ENCODE peak calls at places on chromosomes 3 and 15, in five cellular contexts. Y is heart right ventricle, K is thoracic aorta, I is BE2C, T is OCI-LY7. S is an unnamed sample. For H3K4me1 and H3K36me3, the result is how much of the 10 kb centered on the place peaks cover.

GRCh38 chr3:187623285-187623814 is 46.8 kb downstream of the SST start:
- DNase-seq in T (no peak), I (no peak), Y (no peak), K (no peak), S (no peak)

GRCh38 chr3:125481786-125482185 is 38.2 kb downstream of the SNX4 start:
- DNase-seq in Y (no peak), I (no peak), T (no peak), K (no peak), S (no peak)

GRCh38 chr3:15453991-15454625 is 26.7 kb downstream of the EAF1 start:
- DNase-seq in K (no peak), Y (no peak), T (no peak), I (no peak), S (no peak)

GRCh38 chr3:52782412-52783210 is 5.2 kb downstream of the ITIH1 start:
- DNase-seq in I (no peak), Y (no peak), T (no peak), K (no peak), S (no peak)

GRCh38 chr3:149512073-149512782 is 37.7 kb downstream of the TM4SF4 start:
- DNase-seq in Y (peak), I (peak), K (no peak), T (peak), S (no peak)

GRCh38 chr15:27589260-27589659 is 509.9 kb downstream of the OCA2 start:
- DNase-seq in T (no peak), I (no peak), Y (no peak), K (no peak), S (no peak)

GRCh38 chr3:54045416-54045815 is 76.9 kb upstream of the CACNA2D3 start:
- DNase-seq in Y (no peak), T (no peak), I (no peak), K (no peak), S (no peak)

GRCh38 chr15:73978896-73979295 is 13.2 kb downstream of the STOML1 start:
- DNase-seq in K (no peak), T (no peak), I (no peak), Y (no peak), S (no peak)

GRCh38 chr3:115804722-115805121 is 181.4 kb downstream of the GAP43 start:
- DNase-seq in Y (no peak), I (no peak), T (no peak), K (no peak), S (no peak)

GRCh38 chr15:70505971-70506887 is 257.1 kb downstream of the UACA start:
- DNase-seq in T (no peak), K (no peak), I (no peak), Y (no peak), S (no peak)

GRCh38 chr15:91572110-91572509 is 281.4 kb upstream of the SLCO3A1 start:
- DNase-seq in I (peak), T (no peak), Y (no peak), K (no peak), S (peak)

GRCh38 chr3:146625117-146625775 is 20.1 kb upstream of the PLSCR5 start:
- DNase-seq in Y (no peak), T (no peak), K (no peak), I (no peak), S (no peak)

GRCh38 chr3:108024146-108024836 is 66.5 kb downstream of the CD47 start:
- DNase-seq in K (no peak), Y (no peak), I (no peak), T (no peak), S (no peak)

GRCh38 chr15:81278306-81279029 is 45.5 kb downstream of the STARD5 start:
- DNase-seq in K (no peak), I (no peak), Y (no peak), T (no peak), S (no peak)
- TF ChIP-seq CTCF in K (no peak), I (no peak), Y (no peak), T (no peak), S (no peak)

GRCh38 chr3:41202834-41203345 is 3.6 kb downstream of the CTNNB1 start:
- DNase-seq in K (no peak), Y (no peak), T (peak), I (peak), S (peak)
- H3K4me1 ChIP-seq in K (half or more), Y (half or more), T (under half), I (under half), S (half or more)

DNA sequence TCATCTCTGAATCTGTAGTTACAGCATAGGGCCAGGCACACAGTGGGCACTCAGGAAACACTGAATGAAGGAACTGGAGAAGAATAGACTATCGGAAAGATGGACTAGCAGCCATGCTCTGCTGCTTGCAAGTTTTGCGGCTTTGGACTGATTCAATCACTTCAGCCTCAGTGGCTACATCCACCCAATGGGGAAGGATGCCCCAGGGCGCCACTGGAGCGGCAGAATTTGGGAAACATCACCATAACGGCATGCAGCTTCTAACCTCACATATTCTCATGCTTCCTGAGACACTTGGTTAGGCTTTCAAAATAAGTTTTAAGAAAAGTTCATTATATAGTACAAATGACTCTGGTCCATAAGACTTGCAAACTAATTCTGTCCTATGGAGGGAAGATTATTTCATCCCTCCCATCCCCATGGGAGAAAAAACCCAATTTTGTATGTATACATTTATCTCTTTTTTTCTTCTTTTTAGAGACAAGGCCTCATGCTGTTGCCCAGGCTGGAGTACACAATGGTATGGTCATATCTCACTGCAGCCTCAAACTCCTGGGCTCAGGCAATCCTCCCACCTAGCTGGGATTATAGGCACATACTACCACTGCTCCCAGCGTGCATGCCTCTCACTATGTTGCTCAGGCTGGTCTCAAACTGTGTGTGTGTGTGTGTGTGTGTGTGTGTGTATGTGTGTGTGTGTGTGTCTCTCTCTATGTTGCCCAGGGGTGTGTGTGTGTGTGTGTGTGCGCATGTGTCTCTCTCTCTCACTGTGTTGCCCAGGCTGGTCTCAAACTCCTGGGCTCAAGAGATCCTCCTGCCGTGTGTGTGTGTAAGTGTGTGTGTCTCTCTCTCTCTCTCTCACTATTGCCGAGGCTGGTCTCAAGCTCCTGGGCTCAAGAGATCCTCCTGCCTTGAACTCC is 4.1 kb upstream of the FANCD2 start:
- DNase-seq in I (no peak), K (no peak), T (no peak), Y (no peak), S (no peak)
- H3K36me3 ChIP-seq in I (under half), K (under half), T (under half), Y (half or more), S (under half)

GRCh38 chr15:28901987-28902745 is 16.4 kb downstream of the APBA2 start:
- DNase-seq in I (no peak), T (no peak), K (no peak), Y (no peak), S (no peak)
- TF ChIP-seq CTCF in I (peak), T (peak), K (no peak), Y (no peak), S (no peak)

GRCh38 chr15:100784493-100785180 is 95.0 kb upstream of the ALDH1A3 start:
- DNase-seq in I (no peak), K (no peak), Y (no peak), T (no peak), S (no peak)
- H3K4me1 ChIP-seq in I (under half), K (under half), Y (under half), T (under half), S (under half)

GRCh38 chr3:39144748-39145380 is 8.5 kb downstream of the CSRNP1 start:
- DNase-seq in Y (no peak), T (no peak), I (no peak), K (no peak), S (no peak)
- H3K36me3 ChIP-seq in Y (half or more), T (half or more), I (under half), K (half or more), S (under half)

GRCh38 chr3:128482857-128483656 is 9.9 kb downstream of the GATA2 start:
- DNase-seq in T (no peak), I (peak), K (no peak), Y (no peak), S (no peak)
- TF ChIP-seq CTCF in T (peak), I (peak), K (no peak), Y (peak), S (no peak)

DNA sequence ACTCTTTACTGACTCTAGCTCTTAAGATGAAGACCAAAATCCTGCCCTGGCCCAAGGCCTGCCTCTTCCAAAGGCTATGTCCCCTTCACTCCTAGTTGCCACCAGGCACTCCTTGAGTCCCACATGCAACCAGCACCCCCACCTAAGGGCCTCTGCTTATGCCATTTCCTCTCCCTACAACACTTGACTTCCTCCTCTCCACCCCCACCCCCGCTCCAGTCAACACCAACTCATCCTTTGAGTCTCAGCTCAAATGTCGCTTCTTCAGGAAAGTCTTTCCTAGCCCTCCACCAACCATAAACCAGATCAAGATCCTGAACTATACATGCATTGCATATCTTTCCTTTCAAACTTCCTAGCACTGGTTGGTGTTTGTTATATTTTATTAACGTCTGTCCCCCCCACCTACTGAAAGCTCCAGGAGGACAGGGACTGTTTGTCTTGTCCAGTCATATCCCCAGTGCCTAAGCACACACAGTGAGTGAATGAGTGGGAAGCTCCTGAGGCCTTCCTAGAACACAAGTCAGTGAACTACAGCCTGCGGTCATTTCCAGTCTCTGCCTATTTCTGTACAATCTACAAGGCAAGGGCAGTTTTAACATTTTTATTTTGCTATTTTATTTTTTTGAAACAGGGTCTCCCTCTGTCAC is 7.3 kb downstream of the TBC1D2B start:
- DNase-seq in T (peak), K (no peak), Y (no peak), I (no peak), S (no peak)
- H3K4me1 ChIP-seq in T (half or more), K (half or more), Y (half or more), I (under half), S (half or more)